ENCODE peak calls at places on chromosome 21, in four cellular contexts. One of them, this sample, is unnamed.

GRCh38 chr21:37257526-37257966 is 9.6 kb downstream of the VPS26C start:
- DNase-seq in omental fat pad: no peak
- DNase-seq in stomach: no peak
- DNase-seq in BJ: no peak
- DNase-seq in this sample: no peak

GRCh38 chr21:29849735-29850176 is 90.0 kb downstream of the GRIK1 start:
- DNase-seq in omental fat pad: no peak
- DNase-seq in BJ: no peak
- DNase-seq in stomach: peak
- DNase-seq in this sample: peak

GRCh38 chr21:42558368-42558767 is 44.7 kb downstream of the SLC37A1 start:
- DNase-seq in BJ: no peak
- DNase-seq in omental fat pad: no peak
- DNase-seq in stomach: no peak
- DNase-seq in this sample: no peak

GRCh38 chr21:36854391-36854790 is 112.1 kb downstream of the HLCS start:
- DNase-seq in stomach: no peak
- DNase-seq in BJ: no peak
- DNase-seq in omental fat pad: no peak
- DNase-seq in this sample: no peak

GRCh38 chr21:42941696-42942085 is 16.3 kb upstream of the ERVH48-1 start:
- DNase-seq in stomach: no peak
- DNase-seq in BJ: no peak
- DNase-seq in omental fat pad: no peak
- DNase-seq in this sample: no peak

GRCh38 chr21:32770514-32771133 is 931 bp downstream of the PAXBP1 start:
- DNase-seq in BJ: no peak
- DNase-seq in omental fat pad: no peak
- DNase-seq in stomach: no peak
- DNase-seq in this sample: no peak

GRCh38 chr21:39954570-39954969 is 87.3 kb downstream of the PCP4 start:
- DNase-seq in BJ: no peak
- DNase-seq in omental fat pad: no peak
- DNase-seq in stomach: no peak
- DNase-seq in this sample: no peak

GRCh38 chr21:39456665-39457064 is 4.9 kb downstream of the SH3BGR start:
- DNase-seq in stomach: no peak
- DNase-seq in omental fat pad: no peak
- DNase-seq in BJ: no peak
- DNase-seq in this sample: no peak

GRCh38 chr21:42237577-42237976 is 18.6 kb downstream of the ABCG1 start:
- DNase-seq in stomach: no peak
- DNase-seq in omental fat pad: no peak
- DNase-seq in BJ: no peak
- DNase-seq in this sample: no peak

GRCh38 chr21:31952828-31953227 is 80.0 kb downstream of the HUNK start:
- DNase-seq in BJ: no peak
- DNase-seq in omental fat pad: no peak
- DNase-seq in stomach: no peak
- DNase-seq in this sample: no peak

GRCh38 chr21:43802713-43803313 is 13.4 kb downstream of the RRP1 start:
- DNase-seq in BJ: no peak
- DNase-seq in omental fat pad: no peak
- DNase-seq in stomach: no peak
- DNase-seq in this sample: no peak

GRCh38 chr21:30057108-30057507 is 109.5 kb downstream of the CLDN17 start:
- DNase-seq in stomach: no peak
- DNase-seq in omental fat pad: no peak
- DNase-seq in BJ: no peak
- DNase-seq in this sample: no peak

GRCh38 chr21:42631142-42631541 is 22.3 kb upstream of the PDE9A start:
- DNase-seq in omental fat pad: no peak
- DNase-seq in stomach: no peak
- DNase-seq in BJ: no peak
- DNase-seq in this sample: no peak

DNA sequence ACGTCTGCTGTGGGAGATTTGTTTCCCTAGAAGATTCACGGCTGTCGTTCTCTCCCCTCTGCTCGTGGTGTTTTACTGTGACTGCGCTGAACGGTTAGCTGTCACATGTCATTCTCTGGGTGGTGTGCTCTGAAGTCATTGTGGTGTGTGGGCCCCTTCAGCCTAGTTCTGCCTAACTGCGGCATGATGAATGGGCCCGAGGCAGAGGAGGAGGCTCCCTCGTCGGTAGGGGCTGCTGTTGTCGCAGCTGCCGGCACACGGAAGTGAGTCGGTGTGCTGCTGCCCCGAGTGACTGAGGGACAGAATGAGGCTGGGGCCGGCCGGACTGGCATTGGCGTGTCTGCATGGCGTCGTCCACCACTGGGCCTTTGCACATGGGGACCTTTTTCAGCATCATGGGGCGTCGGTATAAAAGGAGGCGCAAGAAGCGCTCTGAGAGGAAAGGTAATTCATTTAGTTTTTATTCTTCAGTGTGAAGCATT is 77.9 kb downstream of the ADARB1 start:
- DNase-seq in stomach: peak
- DNase-seq in BJ: no peak
- DNase-seq in omental fat pad: no peak
- DNase-seq in this sample: no peak
- TF ChIP-seq CTCF in stomach: no peak
- TF ChIP-seq CTCF in BJ: no peak
- TF ChIP-seq CTCF in omental fat pad: no peak
- TF ChIP-seq CTCF in this sample: peak

GRCh38 chr21:21236981-21237380 is 238.8 kb downstream of the NCAM2 start:
- DNase-seq in stomach: no peak
- DNase-seq in omental fat pad: no peak
- DNase-seq in BJ: no peak
- DNase-seq in this sample: no peak

GRCh38 chr21:21230672-21231071 is 232.5 kb downstream of the NCAM2 start:
- DNase-seq in omental fat pad: no peak
- DNase-seq in BJ: no peak
- DNase-seq in stomach: no peak
- DNase-seq in this sample: no peak

GRCh38 chr21:21226472-21226871 is 228.3 kb downstream of the NCAM2 start:
- DNase-seq in stomach: no peak
- DNase-seq in BJ: no peak
- DNase-seq in omental fat pad: no peak
- DNase-seq in this sample: no peak

DNA sequence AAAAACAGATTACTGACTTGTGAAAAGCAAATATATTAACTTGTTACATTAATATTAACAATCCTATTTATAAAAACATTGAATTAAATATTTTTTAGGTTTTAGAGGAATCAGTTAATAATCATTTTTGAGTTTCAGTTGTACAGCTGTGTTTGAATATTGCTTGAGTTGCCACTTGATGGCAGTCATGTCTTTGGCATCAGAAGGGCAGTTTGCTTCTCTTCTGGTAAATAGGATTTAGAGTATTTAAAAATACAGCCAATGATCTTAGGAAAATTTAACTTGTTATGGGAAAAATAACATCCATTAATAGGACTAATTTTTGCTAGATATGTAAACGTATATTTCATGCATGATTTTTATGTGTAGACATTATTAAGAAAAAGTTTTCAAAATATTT is 234.1 kb downstream of the NCAM2 start:
- DNase-seq in omental fat pad: no peak
- DNase-seq in BJ: peak
- DNase-seq in stomach: no peak
- DNase-seq in this sample: peak
- TF ChIP-seq CTCF in omental fat pad: no peak
- TF ChIP-seq CTCF in BJ: peak
- TF ChIP-seq CTCF in stomach: peak
- TF ChIP-seq CTCF in this sample: peak

GRCh38 chr21:25579402-25580016 is 27.8 kb downstream of the MRPL39 start:
- DNase-seq in omental fat pad: no peak
- DNase-seq in stomach: no peak
- DNase-seq in BJ: no peak
- DNase-seq in this sample: no peak
- TF ChIP-seq CTCF in omental fat pad: no peak
- TF ChIP-seq CTCF in stomach: no peak
- TF ChIP-seq CTCF in BJ: no peak
- TF ChIP-seq CTCF in this sample: no peak

GRCh38 chr21:14528815-14529214 is 17.3 kb downstream of the SAMSN1 start:
- DNase-seq in omental fat pad: no peak
- DNase-seq in BJ: no peak
- DNase-seq in stomach: no peak
- DNase-seq in this sample: no peak

GRCh38 chr21:14526199-14526598 is 19.9 kb downstream of the SAMSN1 start:
- DNase-seq in stomach: no peak
- DNase-seq in omental fat pad: no peak
- DNase-seq in BJ: no peak
- DNase-seq in this sample: no peak

GRCh38 chr21:14530574-14530973 is 15.5 kb downstream of the SAMSN1 start:
- DNase-seq in stomach: no peak
- DNase-seq in BJ: no peak
- DNase-seq in omental fat pad: no peak
- DNase-seq in this sample: no peak

GRCh38 chr21:14526816-14527689 is 19.1 kb downstream of the SAMSN1 start:
- DNase-seq in BJ: no peak
- DNase-seq in omental fat pad: no peak
- DNase-seq in stomach: no peak
- DNase-seq in this sample: no peak

DNA sequence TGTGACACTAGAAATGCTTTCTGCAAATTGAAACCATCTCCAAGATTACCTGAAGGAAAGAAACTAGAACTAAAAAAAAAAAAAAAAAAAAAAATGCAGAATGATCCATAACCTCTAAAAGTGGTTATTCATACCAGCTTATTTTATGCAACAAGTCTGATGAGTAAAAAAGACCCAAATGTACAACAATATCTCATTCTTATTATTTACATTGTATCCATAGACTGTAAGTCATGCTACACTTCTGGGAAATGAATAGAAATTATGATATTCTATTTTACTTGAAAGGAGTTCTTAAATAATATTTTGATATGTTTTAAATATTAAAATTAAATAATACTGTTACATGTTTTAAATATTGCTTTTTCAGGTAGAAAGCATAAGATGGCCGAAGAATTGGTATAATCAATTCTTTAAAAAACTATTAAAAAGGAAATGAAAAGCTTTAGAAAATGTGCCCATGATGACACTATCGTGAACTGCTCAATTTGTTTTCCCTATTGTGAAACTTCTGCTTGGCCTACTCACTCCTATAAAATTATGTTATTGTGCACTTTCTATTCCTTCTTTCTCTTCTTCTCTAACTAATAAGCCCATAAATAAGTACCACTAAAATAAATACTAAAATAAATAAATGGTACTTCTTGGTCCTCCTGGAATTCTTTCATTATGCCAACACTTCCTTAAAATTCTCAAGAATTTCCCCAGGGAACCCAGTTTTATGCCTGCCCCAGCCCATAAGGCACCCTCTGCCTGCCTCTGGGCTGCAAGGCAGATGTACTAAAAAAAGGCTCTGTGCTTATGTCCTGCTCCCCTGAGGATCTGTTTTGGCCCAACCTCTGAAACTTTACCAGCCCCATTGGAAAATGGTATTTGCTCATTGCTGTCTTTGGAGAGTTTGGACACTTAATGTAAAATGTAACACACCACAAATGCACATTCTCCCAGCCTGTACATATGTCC is 18.1 kb downstream of the SAMSN1 start:
- DNase-seq in stomach: no peak
- DNase-seq in omental fat pad: no peak
- DNase-seq in BJ: no peak
- DNase-seq in this sample: no peak
- TF ChIP-seq CTCF in stomach: no peak
- TF ChIP-seq CTCF in omental fat pad: no peak
- TF ChIP-seq CTCF in BJ: no peak
- TF ChIP-seq CTCF in this sample: no peak

DNA sequence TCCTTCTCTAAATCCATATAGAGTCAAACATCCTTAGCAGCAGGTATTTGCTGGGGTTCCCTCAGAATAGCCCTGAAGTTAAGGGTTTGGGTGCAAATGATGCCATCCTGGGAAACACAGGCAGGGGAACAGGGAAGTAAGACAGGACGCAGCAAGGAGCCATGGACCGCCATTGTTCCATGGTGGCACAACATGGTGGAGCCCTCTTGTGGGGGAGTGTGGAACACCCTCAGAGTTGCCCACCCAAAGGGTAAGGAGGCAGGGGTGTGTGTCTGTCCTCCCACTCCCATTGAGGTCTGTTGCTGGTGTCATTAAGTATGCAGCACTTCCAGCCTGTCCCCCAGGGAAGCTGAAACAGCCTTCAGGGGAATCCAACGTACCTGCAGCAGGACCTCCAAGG is 20.4 kb upstream of the RCAN1 start:
- DNase-seq in stomach: no peak
- DNase-seq in omental fat pad: no peak
- DNase-seq in BJ: no peak
- DNase-seq in this sample: no peak
- TF ChIP-seq CTCF in stomach: peak
- TF ChIP-seq CTCF in omental fat pad: no peak
- TF ChIP-seq CTCF in BJ: peak
- TF ChIP-seq CTCF in this sample: peak

GRCh38 chr21:14376854-14377253 is 6.1 kb downstream of the HSPA13 start:
- DNase-seq in BJ: no peak
- DNase-seq in stomach: no peak
- DNase-seq in omental fat pad: no peak
- DNase-seq in this sample: no peak
- TF ChIP-seq CTCF in BJ: no peak
- TF ChIP-seq CTCF in stomach: no peak
- TF ChIP-seq CTCF in omental fat pad: no peak
- TF ChIP-seq CTCF in this sample: no peak

GRCh38 chr21:25735895-25736597 is 1.3 kb downstream of the GABPA start:
- DNase-seq in omental fat pad: no peak
- DNase-seq in BJ: no peak
- DNase-seq in stomach: no peak
- DNase-seq in this sample: no peak

GRCh38 chr21:25732091-25732760 is 2.5 kb downstream of the ATP5PF start:
- DNase-seq in stomach: no peak
- DNase-seq in BJ: no peak
- DNase-seq in omental fat pad: no peak
- DNase-seq in this sample: no peak

GRCh38 chr21:25733859-25734653 is 648 bp downstream of the ATP5PF start:
- DNase-seq in BJ: no peak
- DNase-seq in omental fat pad: no peak
- DNase-seq in stomach: no peak
- DNase-seq in this sample: no peak

GRCh38 chr21:25734654-25735220 is at the start of the genes ATP5PF and GABPA:
- DNase-seq in stomach: peak
- DNase-seq in omental fat pad: peak
- DNase-seq in BJ: peak
- DNase-seq in this sample: peak

GRCh38 chr21:25735221-25735894 is 586 bp downstream of the GABPA start:
- DNase-seq in omental fat pad: peak
- DNase-seq in stomach: peak
- DNase-seq in BJ: peak
- DNase-seq in this sample: peak
- TF ChIP-seq CTCF in omental fat pad: no peak
- TF ChIP-seq CTCF in stomach: no peak
- TF ChIP-seq CTCF in BJ: peak
- TF ChIP-seq CTCF in this sample: peak

GRCh38 chr21:27476696-27477095 is 509.8 kb upstream of the ADAMTS5 start:
- DNase-seq in BJ: no peak
- DNase-seq in stomach: no peak
- DNase-seq in omental fat pad: no peak
- DNase-seq in this sample: peak
- TF ChIP-seq CTCF in BJ: peak
- TF ChIP-seq CTCF in stomach: peak
- TF ChIP-seq CTCF in omental fat pad: no peak
- TF ChIP-seq CTCF in this sample: peak

GRCh38 chr21:26834181-26834945 is 10.8 kb downstream of the ADAMTS1 start:
- DNase-seq in BJ: no peak
- DNase-seq in stomach: no peak
- DNase-seq in omental fat pad: no peak
- DNase-seq in this sample: no peak
- TF ChIP-seq CTCF in BJ: peak
- TF ChIP-seq CTCF in stomach: no peak
- TF ChIP-seq CTCF in omental fat pad: no peak
- TF ChIP-seq CTCF in this sample: peak

GRCh38 chr21:23593582-23593981 is 2013.7 kb downstream of the MRPL39 start:
- DNase-seq in BJ: no peak
- DNase-seq in omental fat pad: no peak
- DNase-seq in stomach: no peak
- DNase-seq in this sample: no peak
- TF ChIP-seq CTCF in BJ: no peak
- TF ChIP-seq CTCF in omental fat pad: no peak
- TF ChIP-seq CTCF in stomach: no peak
- TF ChIP-seq CTCF in this sample: no peak